ENCODE peak calls at places on chromosomes 5 and 9, in five cellular contexts. T is A549, Q is WTC11, D is HCT116, R is endothelial cell of umbilical vein. I is an unnamed sample.

GRCh38 chr5:88672644-88673493 is 210.1 kb downstream of the MEF2C start:
- DNase-seq in T (no peak), Q (peak; percentile 61), D (no peak), R (no peak), I (no peak)

GRCh38 chr5:149056611-149057165 is 6.2 kb downstream of the SH3TC2 start:
- DNase-seq in T (no peak), Q (no peak), D (no peak), R (no peak), I (no peak)

GRCh38 chr5:131366428-131366827 is 102.6 kb downstream of the CDC42SE2 start:
- DNase-seq in T (no peak), Q (no peak), D (no peak), R (no peak), I (no peak)

GRCh38 chr5:141363952-141364660 is at the start of gene PCDHGA5:
- DNase-seq in T (peak; percentile 46), Q (no peak), D (no peak), R (no peak), I (no peak)

GRCh38 chr9:1876891-1877496 is 138.2 kb upstream of the SMARCA2 start:
- DNase-seq in T (no peak), Q (no peak), D (no peak), R (no peak), I (no peak)

GRCh38 chr5:15501057-15501791 is 1.2 kb downstream of the FBXL7 start:
- DNase-seq in T (peak; percentile 41), Q (peak; percentile 69), D (no peak), R (peak; percentile 84), I (no peak)

GRCh38 chr9:16899611-16900010 is 29.1 kb upstream of the BNC2 start:
- DNase-seq in T (no peak), Q (no peak), D (no peak), R (peak; percentile 34), I (no peak)

GRCh38 chr5:106014262-106014661 is 1656.5 kb downstream of the EFNA5 start:
- DNase-seq in T (no peak), Q (no peak), D (no peak), R (no peak), I (no peak)

GRCh38 chr5:40150896-40151295 is 528.8 kb upstream of the PTGER4 start:
- DNase-seq in T (no peak), Q (no peak), D (no peak), R (no peak), I (no peak)

GRCh38 chr5:892390-893136 is at the start of the genes BRD9 and TRIP13:
- DNase-seq in T (peak; percentile 82), Q (peak; percentile 76), D (peak; percentile 38), R (peak; percentile 74), I (peak; percentile 66)

GRCh38 chr5:42268630-42269029 is 154.6 kb upstream of the GHR start:
- DNase-seq in T (no peak), Q (no peak), D (no peak), R (no peak), I (no peak)

GRCh38 chr5:127705120-127705892 is 2.1 kb downstream of the CCDC192 start:
- DNase-seq in T (peak; percentile 64), Q (no peak), D (peak; percentile 10), R (peak; percentile 41), I (no peak)

GRCh38 chr5:140926211-140926902 is at the start of gene PCDHAC1:
- DNase-seq in T (peak; percentile 84), Q (peak; percentile 98), D (peak; percentile 68), R (peak; percentile 77), I (no peak)

GRCh38 chr5:64811050-64811640 is 42.4 kb downstream of the CWC27 start:
- DNase-seq in T (peak; percentile 61), Q (no peak), D (peak; percentile 37), R (peak; percentile 65), I (peak; percentile 57)

DNA sequence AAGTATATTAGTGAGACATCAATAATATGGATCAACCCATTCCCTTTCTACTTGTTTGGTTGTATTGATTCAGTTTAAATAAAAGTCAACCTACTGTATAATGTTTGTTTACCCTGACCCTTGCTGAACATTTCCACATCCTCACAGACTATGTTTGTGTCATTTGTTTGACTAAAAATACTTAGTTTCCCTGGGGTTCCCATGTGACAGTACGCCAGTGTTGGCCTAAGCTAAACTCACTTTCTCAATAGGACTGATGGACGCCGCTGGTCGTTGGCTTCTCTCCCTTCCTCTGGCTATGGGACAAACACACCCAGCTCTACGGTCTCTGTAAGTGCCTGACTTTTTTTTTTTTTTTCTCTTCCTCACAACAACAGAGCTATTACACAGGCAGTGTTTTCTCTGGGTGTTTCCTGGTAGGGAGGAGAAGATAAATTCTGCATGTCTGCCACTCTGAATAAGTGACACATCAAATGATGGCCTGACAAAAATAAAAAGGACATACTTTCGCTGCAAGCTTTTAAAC is 101.2 kb downstream of the CD180 start:
- DNase-seq in T (peak; percentile 50), Q (no peak), D (no peak), R (peak; percentile 78), I (peak; percentile 93)
- TF ChIP-seq MAX in T (no peak), Q (no peak), D (no peak), R (no peak), I (peak; percentile 55)

DNA sequence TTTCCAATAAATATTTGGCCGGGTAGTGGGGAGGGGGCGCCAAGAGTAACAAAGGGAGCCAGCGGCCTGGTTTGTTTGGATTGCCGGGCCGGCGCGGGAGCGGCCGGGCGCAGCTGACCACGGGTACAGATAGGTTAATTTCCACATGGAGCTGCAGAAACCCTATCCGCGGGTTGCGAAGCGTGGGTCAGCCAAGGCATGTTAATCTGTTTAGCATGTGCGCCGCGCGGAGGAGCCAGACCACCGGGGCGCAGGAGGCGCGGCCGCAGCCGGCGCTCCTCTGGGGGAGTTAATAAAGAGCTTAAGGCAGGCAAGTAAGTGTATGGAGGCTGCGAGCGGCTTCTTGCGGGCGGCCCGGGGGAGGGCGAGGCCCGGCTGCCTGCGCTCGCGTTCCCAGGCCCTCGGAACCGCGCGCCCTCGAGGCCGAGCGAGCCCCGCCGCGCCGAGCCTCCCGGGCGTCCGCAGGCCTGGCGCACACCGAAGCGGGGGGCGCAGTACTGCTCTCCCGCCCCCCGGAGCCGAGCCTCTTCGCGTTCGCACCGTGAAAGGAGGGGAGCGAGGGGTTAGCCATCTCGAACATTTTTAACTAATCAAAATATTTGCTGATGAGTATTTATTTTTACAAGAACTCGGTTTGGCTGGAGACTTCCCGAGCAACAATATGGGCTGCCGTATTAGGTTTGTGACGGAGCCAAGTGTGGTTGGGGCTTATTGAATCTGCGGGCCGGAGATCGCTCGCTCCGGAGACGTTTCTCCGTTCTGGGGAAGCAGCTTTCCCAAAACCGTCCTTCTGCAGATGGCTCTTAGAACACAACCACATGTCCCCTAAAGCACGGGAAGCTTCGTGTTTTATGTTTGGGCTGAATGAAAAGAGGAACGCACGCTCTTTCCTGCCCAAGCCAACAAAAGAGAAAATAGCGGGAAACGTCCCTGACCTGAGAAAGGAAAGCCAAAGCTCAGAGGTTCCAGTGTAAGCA is 28.9 kb downstream of the FOXD1 start:
- DNase-seq in T (no peak), Q (peak; percentile 52), D (no peak), R (no peak), I (no peak)
- TF ChIP-seq MAX in T (no peak), Q (peak; percentile 47), D (no peak), R (no peak), I (no peak)

GRCh38 chr9:130020618-130021017 is 22.4 kb downstream of the FNBP1 start:
- DNase-seq in T (no peak), Q (no peak), D (no peak), R (no peak), I (no peak)

GRCh38 chr9:130018260-130018659 is 24.7 kb downstream of the FNBP1 start:
- DNase-seq in T (no peak), Q (no peak), D (no peak), R (no peak), I (no peak)

GRCh38 chr9:130021123-130021522 is 21.9 kb downstream of the FNBP1 start:
- DNase-seq in T (no peak), Q (no peak), D (no peak), R (peak; percentile 31), I (no peak)

GRCh38 chr9:130015353-130016019 is 27.5 kb downstream of the FNBP1 start:
- DNase-seq in T (no peak), Q (no peak), D (no peak), R (no peak), I (no peak)

GRCh38 chr9:130017035-130017909 is 25.7 kb downstream of the FNBP1 start:
- DNase-seq in T (no peak), Q (no peak), D (no peak), R (no peak), I (no peak)
- TF ChIP-seq MAX in T (no peak), Q (no peak), D (no peak), R (no peak), I (no peak)

DNA sequence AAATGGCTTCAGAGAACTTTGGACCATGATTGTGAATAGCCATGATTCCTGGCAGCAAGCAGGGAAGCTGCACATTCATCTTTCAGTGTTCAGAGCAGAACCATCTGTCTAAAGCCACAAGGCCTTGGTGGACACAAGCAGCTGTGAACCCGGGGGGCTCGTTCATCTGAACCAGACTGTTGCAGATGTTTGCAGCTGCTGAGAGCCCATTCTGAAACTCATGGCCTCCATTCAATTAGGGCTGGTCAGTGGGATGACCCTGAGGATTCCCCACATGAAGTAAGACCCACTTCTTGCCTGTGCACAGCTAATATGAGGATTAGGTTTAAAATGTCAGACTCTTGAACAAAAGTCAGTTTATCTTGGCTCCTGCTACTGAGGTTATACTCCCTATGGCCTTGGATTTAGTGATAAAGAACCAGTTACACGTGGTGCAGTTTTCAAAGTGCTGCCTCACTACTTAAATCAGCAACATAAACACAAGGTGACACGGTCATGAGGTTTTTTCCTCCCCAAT is 109.8 kb upstream of the IFNK start:
- DNase-seq in T (no peak), Q (no peak), D (no peak), R (no peak), I (no peak)
- TF ChIP-seq MAX in T (no peak), Q (no peak), D (no peak), R (no peak), I (no peak)

DNA sequence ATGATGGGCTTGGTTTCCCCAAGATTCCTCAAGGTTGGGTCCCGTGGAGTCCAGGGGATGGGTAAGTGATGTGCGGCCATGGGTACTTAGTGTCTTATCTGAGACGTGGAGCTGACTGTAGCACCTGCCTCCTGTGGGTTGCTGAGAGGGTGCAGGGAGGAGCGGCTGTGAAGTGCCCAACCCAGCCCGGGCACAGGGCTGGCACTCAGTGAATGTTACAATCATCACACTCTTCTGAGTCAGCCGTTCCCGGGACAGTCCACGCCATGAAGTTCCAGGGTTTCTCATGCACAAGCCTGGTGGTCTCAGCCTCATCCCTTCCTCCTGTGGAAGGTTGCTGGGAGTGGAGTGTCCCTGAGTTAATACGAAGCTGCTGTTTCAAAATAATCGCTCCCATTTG is 29.1 kb downstream of the NTNG2 start:
- DNase-seq in T (no peak), Q (no peak), D (no peak), R (no peak), I (no peak)
- TF ChIP-seq MAX in T (no peak), Q (no peak), D (no peak), R (no peak), I (no peak)

GRCh38 chr9:120892177-120892747 is 15.3 kb upstream of the PHF19 start:
- DNase-seq in T (no peak), Q (no peak), D (no peak), R (no peak), I (no peak)
- TF ChIP-seq MAX in T (no peak), Q (no peak), D (no peak), R (no peak), I (no peak)

GRCh38 chr5:138824516-138824915 is 50.6 kb downstream of the LRRTM2 start:
- DNase-seq in T (no peak), Q (no peak), D (no peak), R (peak; percentile 44), I (no peak)

GRCh38 chr5:138817241-138817640 is 57.9 kb downstream of the LRRTM2 start:
- DNase-seq in T (no peak), Q (no peak), D (no peak), R (no peak), I (no peak)

GRCh38 chr5:138820695-138821094 is 54.4 kb downstream of the LRRTM2 start:
- DNase-seq in T (no peak), Q (no peak), D (no peak), R (no peak), I (no peak)

GRCh38 chr5:138819065-138819464 is 56.1 kb downstream of the LRRTM2 start:
- DNase-seq in T (no peak), Q (no peak), D (no peak), R (no peak), I (no peak)
- TF ChIP-seq MAX in T (no peak), Q (no peak), D (no peak), R (no peak), I (no peak)